ENCODE peak calls at places on chromosome 9, in nine cellular contexts. One of them, this sample, is unnamed.

GRCh38 chr9:922731-923130 is 53.7 kb upstream of the DMRT3 start:
- DNase-seq in DND-41: no peak
- DNase-seq in SK-N-SH: no peak
- DNase-seq in AG04450: no peak
- DNase-seq in kidney: no peak
- DNase-seq in RWPE1: no peak
- DNase-seq in heart right ventricle: no peak
- DNase-seq in CD8-positive, alpha-beta T cell: no peak
- DNase-seq in neural progenitor cell: no peak
- DNase-seq in this sample: no peak

GRCh38 chr9:7105095-7105494 is 347.3 kb downstream of the KDM4C start:
- DNase-seq in DND-41: no peak
- DNase-seq in SK-N-SH: no peak
- DNase-seq in AG04450: no peak
- DNase-seq in kidney: no peak
- DNase-seq in RWPE1: no peak
- DNase-seq in heart right ventricle: no peak
- DNase-seq in CD8-positive, alpha-beta T cell: no peak
- DNase-seq in neural progenitor cell: no peak
- DNase-seq in this sample: no peak

GRCh38 chr9:8012986-8013385 is 213.4 kb upstream of the DMAC1 start:
- DNase-seq in DND-41: no peak
- DNase-seq in SK-N-SH: no peak
- DNase-seq in AG04450: no peak
- DNase-seq in kidney: no peak
- DNase-seq in RWPE1: no peak
- DNase-seq in heart right ventricle: no peak
- DNase-seq in CD8-positive, alpha-beta T cell: no peak
- DNase-seq in neural progenitor cell: peak
- DNase-seq in this sample: no peak

GRCh38 chr9:91147079-91147708 is 214.5 kb downstream of the AUH start:
- DNase-seq in DND-41: no peak
- DNase-seq in SK-N-SH: no peak
- DNase-seq in AG04450: no peak
- DNase-seq in kidney: no peak
- DNase-seq in RWPE1: no peak
- DNase-seq in heart right ventricle: no peak
- DNase-seq in CD8-positive, alpha-beta T cell: no peak
- DNase-seq in neural progenitor cell: peak
- DNase-seq in this sample: no peak

GRCh38 chr9:136698681-136699246 is 11.5 kb upstream of the AGPAT2 start:
- DNase-seq in DND-41: no peak
- DNase-seq in SK-N-SH: no peak
- DNase-seq in AG04450: no peak
- DNase-seq in kidney: no peak
- DNase-seq in RWPE1: no peak
- DNase-seq in heart right ventricle: no peak
- DNase-seq in CD8-positive, alpha-beta T cell: no peak
- DNase-seq in neural progenitor cell: no peak
- DNase-seq in this sample: no peak

GRCh38 chr9:94920439-94920951 is 194.0 kb downstream of the AOPEP start:
- DNase-seq in DND-41: no peak
- DNase-seq in SK-N-SH: no peak
- DNase-seq in AG04450: peak
- DNase-seq in kidney: peak
- DNase-seq in RWPE1: no peak
- DNase-seq in heart right ventricle: no peak
- DNase-seq in CD8-positive, alpha-beta T cell: no peak
- DNase-seq in neural progenitor cell: no peak
- DNase-seq in this sample: no peak

GRCh38 chr9:18163146-18163545 is 310.8 kb upstream of the ADAMTSL1 start:
- DNase-seq in DND-41: no peak
- DNase-seq in SK-N-SH: no peak
- DNase-seq in AG04450: no peak
- DNase-seq in kidney: no peak
- DNase-seq in RWPE1: no peak
- DNase-seq in heart right ventricle: no peak
- DNase-seq in CD8-positive, alpha-beta T cell: no peak
- DNase-seq in neural progenitor cell: no peak
- DNase-seq in this sample: no peak

GRCh38 chr9:113624721-113625120 is 161.2 kb downstream of the RGS3 start:
- DNase-seq in DND-41: no peak
- DNase-seq in SK-N-SH: peak
- DNase-seq in AG04450: no peak
- DNase-seq in kidney: no peak
- DNase-seq in RWPE1: no peak
- DNase-seq in heart right ventricle: no peak
- DNase-seq in CD8-positive, alpha-beta T cell: no peak
- DNase-seq in neural progenitor cell: no peak
- DNase-seq in this sample: peak

GRCh38 chr9:14608521-14608920 is 84.7 kb downstream of the ZDHHC21 start:
- DNase-seq in DND-41: no peak
- DNase-seq in SK-N-SH: no peak
- DNase-seq in AG04450: no peak
- DNase-seq in kidney: no peak
- DNase-seq in RWPE1: no peak
- DNase-seq in heart right ventricle: no peak
- DNase-seq in CD8-positive, alpha-beta T cell: no peak
- DNase-seq in neural progenitor cell: no peak
- DNase-seq in this sample: no peak

GRCh38 chr9:26755476-26755875 is 137.1 kb downstream of the CAAP1 start:
- DNase-seq in DND-41: no peak
- DNase-seq in SK-N-SH: no peak
- DNase-seq in AG04450: no peak
- DNase-seq in kidney: no peak
- DNase-seq in RWPE1: no peak
- DNase-seq in heart right ventricle: no peak
- DNase-seq in CD8-positive, alpha-beta T cell: no peak
- DNase-seq in neural progenitor cell: no peak
- DNase-seq in this sample: no peak

GRCh38 chr9:135536166-135536565 is 9.8 kb upstream of the OBP2A start:
- DNase-seq in DND-41: no peak
- DNase-seq in SK-N-SH: no peak
- DNase-seq in AG04450: no peak
- DNase-seq in kidney: no peak
- DNase-seq in RWPE1: no peak
- DNase-seq in heart right ventricle: no peak
- DNase-seq in CD8-positive, alpha-beta T cell: no peak
- DNase-seq in neural progenitor cell: no peak
- DNase-seq in this sample: no peak

GRCh38 chr9:133996531-133997520 is 4.7 kb upstream of the VAV2 start:
- DNase-seq in DND-41: no peak
- DNase-seq in SK-N-SH: no peak
- DNase-seq in AG04450: no peak
- DNase-seq in kidney: peak
- DNase-seq in RWPE1: no peak
- DNase-seq in heart right ventricle: no peak
- DNase-seq in CD8-positive, alpha-beta T cell: no peak
- DNase-seq in neural progenitor cell: no peak
- DNase-seq in this sample: no peak

GRCh38 chr9:133993635-133994253 is 1.6 kb upstream of the VAV2 start:
- DNase-seq in DND-41: no peak
- DNase-seq in SK-N-SH: no peak
- DNase-seq in AG04450: no peak
- DNase-seq in kidney: no peak
- DNase-seq in RWPE1: no peak
- DNase-seq in heart right ventricle: no peak
- DNase-seq in CD8-positive, alpha-beta T cell: no peak
- DNase-seq in neural progenitor cell: peak
- DNase-seq in this sample: no peak

GRCh38 chr9:133994359-133995011 is 2.4 kb upstream of the VAV2 start:
- DNase-seq in DND-41: peak
- DNase-seq in SK-N-SH: peak
- DNase-seq in AG04450: no peak
- DNase-seq in kidney: peak
- DNase-seq in RWPE1: peak
- DNase-seq in heart right ventricle: peak
- DNase-seq in CD8-positive, alpha-beta T cell: peak
- DNase-seq in neural progenitor cell: peak
- DNase-seq in this sample: peak

GRCh38 chr9:133992780-133993634 is 883 bp upstream of the VAV2 start:
- DNase-seq in DND-41: no peak
- DNase-seq in SK-N-SH: peak
- DNase-seq in AG04450: peak
- DNase-seq in kidney: peak
- DNase-seq in RWPE1: peak
- DNase-seq in heart right ventricle: peak
- DNase-seq in CD8-positive, alpha-beta T cell: peak
- DNase-seq in neural progenitor cell: peak
- DNase-seq in this sample: peak

DNA sequence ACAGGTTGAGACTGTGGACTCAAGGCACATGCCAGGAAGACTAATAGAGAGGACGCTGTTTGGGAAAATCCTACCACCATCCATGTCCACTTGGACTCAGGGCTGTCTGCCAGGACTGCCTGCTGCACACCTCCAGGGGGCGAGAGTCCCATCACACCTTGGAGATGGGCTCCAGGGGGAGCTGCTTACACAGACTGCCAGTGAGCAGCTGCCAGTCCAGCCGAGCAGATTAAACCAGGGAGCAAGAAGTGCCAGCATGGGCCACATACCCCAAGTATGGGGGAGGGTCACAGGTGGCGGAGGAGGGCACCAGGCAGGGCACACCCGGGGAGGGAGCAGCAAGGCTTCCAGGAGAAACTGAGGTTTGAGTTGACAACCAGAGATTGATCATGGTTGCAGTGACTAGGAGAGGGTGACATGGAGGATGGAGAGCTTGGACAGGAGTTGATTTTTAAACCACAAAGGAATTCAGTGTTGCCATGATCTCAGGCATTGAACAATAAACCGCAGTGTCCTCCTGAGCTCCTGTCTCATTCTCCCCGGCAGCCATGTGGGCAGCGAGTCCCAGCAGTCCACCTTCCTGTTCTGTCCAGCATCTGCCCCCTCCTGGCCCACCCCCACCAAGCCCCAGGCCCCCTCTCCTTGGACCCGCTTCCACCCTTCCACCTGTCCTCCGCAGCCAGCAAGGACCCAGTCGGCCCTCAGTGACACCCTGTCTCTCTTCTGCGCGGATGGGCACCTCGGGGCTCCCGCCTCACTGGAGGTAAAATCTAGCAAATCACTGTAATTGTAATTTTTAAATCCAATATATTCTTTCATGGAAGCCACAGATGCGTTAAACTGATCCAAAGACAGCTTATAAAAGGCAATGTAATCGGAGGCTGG is 3.1 kb upstream of the VAV2 start:
- DNase-seq in DND-41: peak
- DNase-seq in SK-N-SH: peak
- DNase-seq in AG04450: no peak
- DNase-seq in kidney: peak
- DNase-seq in RWPE1: no peak
- DNase-seq in heart right ventricle: no peak
- DNase-seq in CD8-positive, alpha-beta T cell: no peak
- DNase-seq in neural progenitor cell: no peak
- DNase-seq in this sample: no peak
- TF ChIP-seq CTCF in DND-41: peak
- TF ChIP-seq CTCF in SK-N-SH: no peak
- TF ChIP-seq CTCF in AG04450: peak
- TF ChIP-seq CTCF in kidney: no peak
- TF ChIP-seq CTCF in RWPE1: no peak
- TF ChIP-seq CTCF in heart right ventricle: no peak
- TF ChIP-seq CTCF in CD8-positive, alpha-beta T cell: no peak
- TF ChIP-seq CTCF in neural progenitor cell: no peak
- TF ChIP-seq CTCF in this sample: no peak

GRCh38 chr9:107989544-107989943 is 500.0 kb upstream of the KLF4 start:
- DNase-seq in DND-41: no peak
- DNase-seq in SK-N-SH: no peak
- DNase-seq in AG04450: no peak
- DNase-seq in kidney: no peak
- DNase-seq in RWPE1: no peak
- DNase-seq in heart right ventricle: no peak
- DNase-seq in CD8-positive, alpha-beta T cell: no peak
- DNase-seq in neural progenitor cell: no peak
- DNase-seq in this sample: no peak
- H3K27ac ChIP-seq in DND-41: no peak
- H3K27ac ChIP-seq in SK-N-SH: no peak
- H3K27ac ChIP-seq in AG04450: no peak
- H3K27ac ChIP-seq in kidney: no peak
- H3K27ac ChIP-seq in RWPE1: no peak
- H3K27ac ChIP-seq in heart right ventricle: no peak
- H3K27ac ChIP-seq in CD8-positive, alpha-beta T cell: no peak
- H3K27ac ChIP-seq in neural progenitor cell: no peak
- H3K27ac ChIP-seq in this sample: no peak

GRCh38 chr9:132699926-132700325 is 29.7 kb downstream of the GTF3C4 start:
- DNase-seq in DND-41: no peak
- DNase-seq in SK-N-SH: no peak
- DNase-seq in AG04450: peak
- DNase-seq in kidney: no peak
- DNase-seq in RWPE1: no peak
- DNase-seq in heart right ventricle: no peak
- DNase-seq in CD8-positive, alpha-beta T cell: no peak
- DNase-seq in neural progenitor cell: no peak
- DNase-seq in this sample: no peak

GRCh38 chr9:132698989-132699388 is 28.7 kb downstream of the GTF3C4 start:
- DNase-seq in DND-41: no peak
- DNase-seq in SK-N-SH: no peak
- DNase-seq in AG04450: no peak
- DNase-seq in kidney: no peak
- DNase-seq in RWPE1: no peak
- DNase-seq in heart right ventricle: no peak
- DNase-seq in CD8-positive, alpha-beta T cell: no peak
- DNase-seq in neural progenitor cell: no peak
- DNase-seq in this sample: no peak

GRCh38 chr9:132697230-132697629 is 27.0 kb downstream of the GTF3C4 start:
- DNase-seq in DND-41: no peak
- DNase-seq in SK-N-SH: no peak
- DNase-seq in AG04450: no peak
- DNase-seq in kidney: no peak
- DNase-seq in RWPE1: no peak
- DNase-seq in heart right ventricle: no peak
- DNase-seq in CD8-positive, alpha-beta T cell: no peak
- DNase-seq in neural progenitor cell: no peak
- DNase-seq in this sample: no peak

DNA sequence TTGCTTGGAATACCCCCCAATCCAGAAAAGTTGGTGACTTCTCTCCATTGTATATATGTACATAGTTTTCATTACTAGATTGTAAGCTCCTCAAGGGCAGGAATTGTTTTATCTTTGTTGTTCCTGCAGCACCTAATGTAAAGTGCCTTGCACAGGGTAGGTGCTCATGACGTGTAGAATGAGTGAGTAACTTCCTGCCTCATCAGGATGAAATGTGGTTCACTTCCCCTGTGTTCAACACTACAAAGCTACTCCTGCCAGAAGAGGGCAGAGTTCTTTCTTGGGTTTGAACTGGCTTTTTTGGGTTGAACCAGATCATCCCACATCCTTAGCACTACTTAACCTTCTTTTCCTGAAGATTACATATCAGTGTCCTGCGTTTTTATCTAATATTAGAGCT is 23.9 kb downstream of the GTF3C4 start:
- DNase-seq in DND-41: peak
- DNase-seq in SK-N-SH: no peak
- DNase-seq in AG04450: no peak
- DNase-seq in kidney: no peak
- DNase-seq in RWPE1: no peak
- DNase-seq in heart right ventricle: no peak
- DNase-seq in CD8-positive, alpha-beta T cell: peak
- DNase-seq in neural progenitor cell: peak
- DNase-seq in this sample: no peak
- TF ChIP-seq CTCF in DND-41: peak
- TF ChIP-seq CTCF in SK-N-SH: peak
- TF ChIP-seq CTCF in AG04450: peak
- TF ChIP-seq CTCF in kidney: no peak
- TF ChIP-seq CTCF in RWPE1: no peak
- TF ChIP-seq CTCF in heart right ventricle: no peak
- TF ChIP-seq CTCF in CD8-positive, alpha-beta T cell: no peak
- TF ChIP-seq CTCF in neural progenitor cell: peak
- TF ChIP-seq CTCF in this sample: no peak

GRCh38 chr9:131237931-131238401 is 38.3 kb downstream of the FAM78A start:
- DNase-seq in DND-41: peak
- DNase-seq in SK-N-SH: no peak
- DNase-seq in AG04450: peak
- DNase-seq in kidney: peak
- DNase-seq in RWPE1: peak
- DNase-seq in heart right ventricle: peak
- DNase-seq in CD8-positive, alpha-beta T cell: peak
- DNase-seq in neural progenitor cell: peak
- DNase-seq in this sample: peak
- H3K27ac ChIP-seq in DND-41: peak
- H3K27ac ChIP-seq in SK-N-SH: no peak
- H3K27ac ChIP-seq in AG04450: peak
- H3K27ac ChIP-seq in kidney: no peak
- H3K27ac ChIP-seq in RWPE1: no peak
- H3K27ac ChIP-seq in heart right ventricle: peak
- H3K27ac ChIP-seq in CD8-positive, alpha-beta T cell: peak
- H3K27ac ChIP-seq in neural progenitor cell: no peak
- H3K27ac ChIP-seq in this sample: peak